ENCODE peak calls at places on chromosome 3, in five cellular contexts. T, F, X, J and R are unnamed samples.

GRCh38 chr3:176920806-176921205 is 276.5 kb downstream of the TBL1XR1 start:
- DNase-seq in T (no peak), J (peak; percentile 53), F (no peak), X (no peak), R (no peak)

GRCh38 chr3:67704322-67704721 is 49.9 kb upstream of the SUCLG2 start:
- DNase-seq in J (no peak), X (no peak), T (no peak), F (no peak), R (no peak)

GRCh38 chr3:178671261-178672191 is 135.3 kb downstream of the KCNMB2 start:
- DNase-seq in X (no peak), T (no peak), F (no peak), J (no peak), R (no peak)

GRCh38 chr3:150242220-150242938 is 165.7 kb upstream of the TSC22D2 start:
- DNase-seq in T (no peak), X (no peak), J (no peak), F (no peak), R (no peak)

GRCh38 chr3:53890726-53891499 is 746 bp downstream of the SELENOK start:
- DNase-seq in J (peak; percentile 44), F (peak; percentile 47), X (no peak), T (no peak), R (peak; percentile 17)

GRCh38 chr3:129475863-129476262 is 35.8 kb downstream of the IFT122 start:
- DNase-seq in F (no peak), J (no peak), T (no peak), X (no peak), R (no peak)

GRCh38 chr3:150543531-150543930 is 2.8 kb downstream of the SERP1 start:
- DNase-seq in F (no peak), J (no peak), T (no peak), X (no peak), R (no peak)

GRCh38 chr3:57974796-57975388 is 33.3 kb upstream of the FLNB start:
- DNase-seq in F (peak; percentile 28), X (peak; percentile 35), T (no peak), J (peak; percentile 96), R (peak; percentile 98)

GRCh38 chr3:47475029-47475569 is 642 bp downstream of the SCAP start:
- DNase-seq in F (peak; percentile 50), J (peak; percentile 25), X (peak; percentile 36), T (no peak), R (no peak)

GRCh38 chr3:185831195-185831594 is 6.4 kb upstream of the IGF2BP2 start:
- DNase-seq in X (no peak), J (no peak), F (no peak), T (no peak), R (no peak)

GRCh38 chr3:135047061-135047460 is 252.0 kb downstream of the EPHB1 start:
- DNase-seq in J (no peak), F (no peak), T (no peak), X (no peak), R (no peak)

GRCh38 chr3:64617610-64618009 is 70.2 kb downstream of the ADAMTS9 start:
- DNase-seq in F (no peak), J (no peak), X (no peak), T (no peak), R (no peak)

GRCh38 chr3:70989174-70989573 is 594.4 kb downstream of the FOXP1 start:
- DNase-seq in J (no peak), T (no peak), X (no peak), F (no peak), R (no peak)

DNA sequence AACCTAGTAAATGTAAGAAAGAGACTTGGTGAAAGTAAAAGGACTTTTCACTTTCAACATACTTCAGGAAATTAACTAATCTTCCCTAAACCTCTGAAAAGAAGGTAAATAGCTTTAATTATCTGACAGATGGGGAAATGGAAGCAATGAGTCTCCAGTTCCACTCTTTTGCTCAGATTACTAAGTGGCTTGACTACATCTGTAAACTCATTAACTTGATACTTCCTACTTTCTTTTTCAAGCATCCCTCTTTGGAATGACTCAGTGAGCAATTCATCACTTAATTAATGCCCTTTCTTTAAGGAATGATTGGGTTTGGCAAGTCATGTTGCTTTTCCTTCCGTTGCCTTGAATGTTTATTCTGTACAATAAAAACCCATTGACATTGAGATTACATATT is 234.2 kb downstream of the GRM7 start:
- DNase-seq in T (no peak), F (no peak), J (no peak), X (no peak), R (no peak)
- TF ChIP-seq MAX in T (no peak), F (no peak), J (no peak), X (no peak), R (no peak)

GRCh38 chr3:160343132-160343531 is 55.9 kb downstream of the IFT80 start:
- DNase-seq in X (no peak), J (peak; percentile 16), F (peak; percentile 5), T (no peak), R (peak; percentile 19)
- TF ChIP-seq SMC3 in X (no peak), J (peak; percentile 52), F (peak; percentile 46), T (peak; percentile 49), R (peak; percentile 74)

DNA sequence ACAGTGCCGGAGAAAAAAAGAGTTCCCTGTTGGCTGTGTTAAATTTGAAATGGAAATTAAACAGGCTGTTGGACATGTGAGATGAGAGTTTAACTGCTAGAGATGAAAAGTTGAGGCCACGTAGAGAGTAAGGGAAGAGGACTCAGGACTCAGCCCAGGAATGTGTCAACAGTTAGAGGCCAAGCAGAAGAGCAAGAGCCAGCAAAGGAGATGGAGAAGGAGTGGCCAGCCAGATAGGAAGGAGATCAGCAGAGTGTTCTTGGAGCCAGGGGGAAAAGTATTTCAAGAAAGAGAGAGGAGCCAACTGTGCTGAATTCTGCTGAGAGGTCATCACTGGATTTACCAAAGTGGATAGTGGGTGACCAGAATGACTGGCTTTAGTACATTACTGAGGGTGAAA is 14.4 kb downstream of the OXNAD1 start:
- DNase-seq in T (no peak), J (no peak), F (no peak), X (no peak), R (no peak)
- TF ChIP-seq EP300 in T (no peak), J (no peak), F (no peak), X (no peak), R (no peak)

GRCh38 chr3:10150987-10151386 is 9.4 kb downstream of the VHL start:
- DNase-seq in J (no peak), T (no peak), X (no peak), F (no peak), R (no peak)

GRCh38 chr3:10155658-10156057 is 9.1 kb upstream of the IRAK2 start:
- DNase-seq in J (no peak), F (no peak), X (no peak), T (no peak), R (no peak)

GRCh38 chr3:10154335-10155122 is 10.2 kb upstream of the IRAK2 start:
- DNase-seq in F (no peak), J (no peak), T (no peak), X (no peak), R (no peak)

GRCh38 chr3:10157015-10157414 is 7.7 kb upstream of the IRAK2 start:
- DNase-seq in J (no peak), X (no peak), T (no peak), F (peak; percentile 51), R (no peak)

GRCh38 chr3:10155123-10155472 is 9.6 kb upstream of the IRAK2 start:
- DNase-seq in J (no peak), F (no peak), X (no peak), T (no peak), R (no peak)
- TF ChIP-seq MAX in J (no peak), F (no peak), X (no peak), T (no peak), R (no peak)

GRCh38 chr3:194129581-194130133 is 6.3 kb upstream of the HES1 start:
- DNase-seq in T (no peak), F (no peak), X (no peak), J (peak; percentile 80), R (no peak)
- TF ChIP-seq SMC3 in T (no peak), F (no peak), X (no peak), J (peak; percentile 12), R (no peak)

GRCh38 chr3:141366285-141367037 is 1.8 kb upstream of the ZBTB38 start:
- DNase-seq in X (peak; percentile 54), T (no peak), J (peak; percentile 49), F (no peak), R (peak; percentile 58)
- TF ChIP-seq EP300 in X (peak; percentile 41), T (no peak), J (no peak), F (no peak), R (peak; percentile 66)

GRCh38 chr3:160829486-160830009 is 73.5 kb downstream of the PPM1L start:
- DNase-seq in X (no peak), T (no peak), J (no peak), F (no peak), R (no peak)
- TF ChIP-seq MAX in X (no peak), T (no peak), J (no peak), F (no peak), R (no peak)

GRCh38 chr3:143654906-143655305 is 193.4 kb downstream of the SLC9A9 start:
- DNase-seq in X (no peak), T (no peak), F (no peak), J (no peak), R (no peak)
- TF ChIP-seq SMC3 in X (no peak), T (no peak), F (no peak), J (no peak), R (no peak)

GRCh38 chr3:165081183-165081582 is 2.9 kb upstream of the SI start:
- DNase-seq in F (no peak), T (no peak), X (no peak), J (no peak), R (no peak)

GRCh38 chr3:165078293-165078692 is at the start of gene SI:
- DNase-seq in X (no peak), F (no peak), T (no peak), J (no peak), R (no peak)

GRCh38 chr3:165070682-165071081 is 7.6 kb downstream of the SI start:
- DNase-seq in F (no peak), X (no peak), J (peak; percentile 5), T (no peak), R (peak; percentile 2)

DNA sequence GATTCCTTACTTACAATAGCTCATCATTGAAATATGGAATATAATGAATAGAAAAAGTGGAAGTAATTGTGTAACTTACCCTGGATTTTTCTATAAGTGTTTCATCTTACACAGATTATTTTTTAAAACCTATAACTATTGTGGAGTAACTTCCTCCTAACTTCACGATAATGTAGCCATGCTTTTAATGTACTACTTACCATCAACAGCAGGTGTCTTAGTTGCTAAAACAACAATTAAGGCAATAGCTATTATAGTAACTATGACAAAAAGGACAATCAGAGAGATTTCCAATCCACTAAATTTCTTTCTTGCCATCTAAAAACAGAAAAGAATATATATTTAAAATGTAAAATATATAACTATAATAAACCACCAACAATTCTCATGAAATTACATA is 2.6 kb downstream of the SI start:
- DNase-seq in F (no peak), X (no peak), T (no peak), J (no peak), R (no peak)
- TF ChIP-seq EP300 in F (no peak), X (no peak), T (no peak), J (no peak), R (no peak)

DNA sequence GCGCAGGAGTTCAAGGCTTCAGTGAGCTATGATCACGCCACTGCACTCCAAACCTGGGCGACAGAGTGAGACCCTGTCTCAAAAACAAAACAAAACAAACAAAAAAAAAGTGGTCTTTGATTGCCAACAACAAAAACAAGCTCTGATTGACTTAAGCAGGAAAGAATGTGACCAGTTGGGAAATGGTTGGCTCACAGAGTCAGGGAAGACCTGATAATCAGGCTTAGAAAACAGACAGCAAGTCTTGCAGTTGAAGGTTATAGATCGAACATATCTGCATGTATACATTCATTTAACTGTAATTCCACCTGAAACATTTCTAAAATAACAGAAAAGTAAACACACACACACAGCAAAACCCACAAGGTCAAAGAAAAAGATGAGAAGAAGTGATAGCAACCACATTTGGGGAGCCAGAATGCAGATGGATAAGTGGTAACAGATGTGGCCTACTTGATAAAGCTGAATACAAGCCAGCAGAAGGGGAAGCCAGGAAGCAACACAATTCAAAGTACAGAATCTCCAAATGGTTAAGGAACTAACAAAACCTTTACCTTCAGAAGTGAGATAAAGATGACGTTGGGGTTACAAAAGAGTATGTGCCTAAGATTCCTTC is 699.9 kb upstream of the ZNF385D start:
- DNase-seq in F (peak; percentile 44), T (no peak), X (no peak), J (no peak), R (no peak)
- TF ChIP-seq MAX in F (no peak), T (no peak), X (no peak), J (no peak), R (no peak)